ENCODE peak calls at places on chromosome 3, in five cellular contexts. D is mesendoderm, A is brain microvascular endothelial cell, J is upper lobe of right lung, X is dorsolateral prefrontal cortex. F is an unnamed sample.

GRCh38 chr3:53269888-53270880 is 14.4 kb upstream of the TKT start:
- DNase-seq in D (peak; percentile 100), A (peak; percentile 91), J (peak; percentile 92), X (peak; percentile 28), F (peak; percentile 82)

GRCh38 chr3:191331443-191331842 is 1.1 kb upstream of the UTS2B start:
- DNase-seq in D (no peak), A (no peak), J (no peak), X (no peak), F (no peak)

GRCh38 chr3:122945230-122945629 is 82.3 kb downstream of the SEMA5B start:
- DNase-seq in D (no peak), A (no peak), J (no peak), X (no peak), F (no peak)

GRCh38 chr3:189340680-189341460 is 169.1 kb downstream of the TPRG1 start:
- DNase-seq in D (peak; percentile 67), A (no peak), J (no peak), X (no peak), F (no peak)

GRCh38 chr3:81302045-81302444 is 459.4 kb downstream of the GBE1 start:
- DNase-seq in D (peak; percentile 42), A (peak; percentile 56), J (no peak), X (peak; percentile 16), F (peak; percentile 29)

GRCh38 chr3:152413244-152413643 is 144.5 kb downstream of the MBNL1 start:
- DNase-seq in D (no peak), A (peak; percentile 23), J (no peak), X (no peak), F (no peak)

GRCh38 chr3:126015075-126015474 is 46.1 kb downstream of the ROPN1B start:
- DNase-seq in D (no peak), A (no peak), J (peak; percentile 40), X (no peak), F (no peak)

GRCh38 chr3:126129408-126129891 is 45.5 kb upstream of the SLC41A3 start:
- DNase-seq in D (no peak), A (no peak), J (peak; percentile 82), X (no peak), F (no peak)

GRCh38 chr3:60363817-60364216 is 887.4 kb downstream of the FHIT start:
- DNase-seq in D (no peak), A (peak; percentile 60), J (no peak), X (no peak), F (no peak)

GRCh38 chr3:184345678-184346144 is 8.3 kb downstream of the FAM131A start:
- DNase-seq in D (peak; percentile 96), A (peak; percentile 53), J (peak; percentile 76), X (peak; percentile 90), F (no peak)

GRCh38 chr3:49906004-49906860 is 2.6 kb upstream of the MST1R start:
- DNase-seq in D (peak; percentile 68), A (peak; percentile 28), J (peak; percentile 81), X (peak; percentile 56), F (peak; percentile 44)

GRCh38 chr3:117105650-117106049 is 396.1 kb downstream of the TUSC7 start:
- DNase-seq in D (no peak), A (peak; percentile 53), J (no peak), X (no peak), F (no peak)

GRCh38 chr3:176992565-176992964 is 204.7 kb downstream of the TBL1XR1 start:
- DNase-seq in D (no peak), A (no peak), J (no peak), X (no peak), F (no peak)

GRCh38 chr3:27076815-27077630 is 292.2 kb downstream of the NEK10 start:
- DNase-seq in D (no peak), A (no peak), J (no peak), X (no peak), F (no peak)

GRCh38 chr3:132448211-132448961 is 31.1 kb downstream of the DNAJC13 start:
- DNase-seq in D (no peak), A (peak; percentile 68), J (no peak), X (peak; percentile 7), F (peak; percentile 41)

GRCh38 chr3:89098964-89099585 is 8.3 kb upstream of the EPHA3 start:
- DNase-seq in D (peak; percentile 76), A (peak; percentile 51), J (no peak), X (no peak), F (peak; percentile 69)

GRCh38 chr3:106337116-106337515 is 468.3 kb upstream of the CBLB start:
- DNase-seq in D (no peak), A (no peak), J (no peak), X (no peak), F (no peak)

GRCh38 chr3:25885544-25885943 is 95.7 kb downstream of the OXSM start:
- DNase-seq in D (peak; percentile 68), A (peak; percentile 31), J (no peak), X (no peak), F (no peak)

GRCh38 chr3:3636815-3637214 is 162.4 kb upstream of the LRRN1 start:
- DNase-seq in D (peak; percentile 63), A (no peak), J (no peak), X (no peak), F (no peak)

GRCh38 chr3:36372534-36372935 is 7.8 kb upstream of the STAC start:
- DNase-seq in D (no peak), A (peak; percentile 39), J (no peak), X (no peak), F (no peak)

DNA sequence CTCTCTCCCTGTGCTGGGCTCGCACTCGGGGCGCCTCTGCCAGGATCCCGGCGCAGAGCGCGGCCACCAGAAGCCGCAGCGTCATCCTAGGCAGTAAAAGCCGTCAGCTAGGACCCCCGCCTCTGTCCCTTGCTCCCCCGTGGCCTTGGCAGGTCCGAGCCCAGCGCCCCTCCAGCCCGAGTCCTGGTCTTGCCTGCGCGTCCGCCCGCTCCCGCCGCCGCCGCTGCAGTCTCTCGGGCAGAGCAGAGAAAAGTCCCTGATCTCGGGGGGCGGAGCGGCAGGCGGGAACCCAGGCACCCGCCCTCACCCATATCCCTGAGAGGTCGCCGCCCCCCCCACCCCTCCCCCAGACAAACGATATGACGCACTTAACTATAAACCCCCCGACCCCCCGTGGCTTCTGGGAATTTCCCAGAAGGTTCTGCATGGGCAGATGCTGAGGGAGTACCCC is at the start of gene COL7A1:
- DNase-seq in D (no peak), A (no peak), J (no peak), X (no peak), F (no peak)
- H3K4me3 ChIP-seq in D (no peak within 1 kb of the TSS), A (peak within 1 kb of the TSS; percentile 65), J (no peak within 1 kb of the TSS), X (peak within 1 kb of the TSS; percentile 59), F (no peak within 1 kb of the TSS)

GRCh38 chr3:32571192-32571485 is 481 bp upstream of the DYNC1LI1 start:
- DNase-seq in D (no peak), A (no peak), J (no peak), X (peak; percentile 91), F (no peak)

GRCh38 chr3:32568953-32569352 is 1.7 kb downstream of the DYNC1LI1 start:
- DNase-seq in D (no peak), A (no peak), J (no peak), X (no peak), F (no peak)

GRCh38 chr3:32564195-32564594 is 6.5 kb downstream of the DYNC1LI1 start:
- DNase-seq in D (no peak), A (no peak), J (no peak), X (no peak), F (no peak)

GRCh38 chr3:32570426-32571191 is at the start of gene DYNC1LI1:
- DNase-seq in D (peak; percentile 96), A (peak; percentile 92), J (peak; percentile 98), X (peak; percentile 96), F (peak; percentile 90)

DNA sequence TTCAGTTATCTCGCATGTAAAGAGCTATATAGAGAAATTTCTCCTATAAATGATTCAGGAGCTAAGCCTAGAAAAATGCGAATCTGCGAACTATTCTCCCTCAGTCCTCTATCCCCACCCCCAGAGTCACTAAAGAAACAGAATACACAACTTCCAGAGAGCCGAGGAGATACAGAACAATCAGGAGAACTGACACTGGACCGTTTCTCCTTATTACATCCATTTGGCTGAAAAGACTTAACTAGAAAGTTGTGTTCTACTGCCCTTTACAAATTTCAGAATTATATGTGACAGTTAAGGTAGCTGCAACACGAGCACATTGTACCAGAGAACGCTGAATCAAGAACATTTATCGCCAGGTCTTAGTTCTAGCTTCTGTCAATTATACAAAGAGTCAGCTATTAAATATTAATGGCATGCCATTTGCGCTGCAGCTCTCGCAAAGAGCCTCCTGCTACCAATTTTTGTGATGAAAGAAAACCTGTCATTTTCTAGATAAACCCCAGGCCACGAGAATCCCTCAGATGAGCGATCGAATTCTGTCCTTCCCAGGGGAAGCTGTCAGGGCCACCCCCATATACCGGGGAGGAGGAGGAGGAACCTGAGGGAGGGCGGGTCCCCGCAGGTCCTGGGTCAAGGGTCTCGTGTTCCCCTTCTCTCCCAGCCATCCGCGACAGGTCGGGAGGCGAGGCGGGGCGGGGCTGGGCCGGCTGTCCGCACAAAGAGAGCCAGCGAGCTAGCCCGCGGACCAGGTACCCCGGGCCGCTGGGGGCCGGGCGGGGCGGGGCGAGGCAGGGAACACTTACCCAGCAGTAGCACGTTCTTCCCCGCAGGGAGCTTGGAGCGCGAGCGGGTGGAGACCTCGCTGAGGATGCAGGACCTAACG is 875 bp downstream of the DYNC1LI1 start:
- DNase-seq in D (peak; percentile 92), A (peak; percentile 41), J (peak; percentile 89), X (peak; percentile 64), F (peak; percentile 55)
- H3K27ac ChIP-seq in D (peak overlapping the region; percentile 100), A (peak overlapping the region; percentile 89), J (peak overlapping the region; percentile 98), X (peak overlapping the region; percentile 93), F (peak overlapping the region; percentile 91)

GRCh38 chr3:127419140-127419539 is 131.3 kb upstream of the PRR20G start:
- DNase-seq in D (peak; percentile 42), A (no peak), J (no peak), X (no peak), F (no peak)

GRCh38 chr3:127418560-127419099 is 130.8 kb upstream of the PRR20G start:
- DNase-seq in D (no peak), A (no peak), J (no peak), X (no peak), F (no peak)

GRCh38 chr3:127420355-127420655 is 132.5 kb upstream of the PRR20G start:
- DNase-seq in D (no peak), A (no peak), J (no peak), X (no peak), F (no peak)

GRCh38 chr3:127420825-127421224 is 133.0 kb upstream of the PRR20G start:
- DNase-seq in D (peak; percentile 54), A (no peak), J (no peak), X (no peak), F (no peak)

GRCh38 chr3:127419641-127420354 is 132.0 kb upstream of the PRR20G start:
- DNase-seq in D (no peak), A (no peak), J (no peak), X (no peak), F (no peak)
- H3K27me3 ChIP-seq in D (no peaks in the 10 kb centered on the region), A (peaks cover 24% of the 10 kb centered on the region), J (peaks cover 15% of the 10 kb centered on the region), X (no peaks in the 10 kb centered on the region), F (peaks cover 22% of the 10 kb centered on the region)

GRCh38 chr3:56826831-56827722 is 25.3 kb upstream of the ARHGEF3 start:
- DNase-seq in D (no peak), A (no peak), J (no peak), X (no peak), F (no peak)
- H3K4me3 ChIP-seq in D (no peak overlapping the region), A (no peak overlapping the region), J (no peak overlapping the region), X (no peak overlapping the region), F (no peak overlapping the region)

GRCh38 chr3:183265157-183265642 is 12.1 kb downstream of the B3GNT5 start:
- DNase-seq in D (peak; percentile 81), A (peak; percentile 57), J (no peak), X (no peak), F (no peak)
- H3K27ac ChIP-seq in D (peak overlapping the region; percentile 10), A (peak overlapping the region; percentile 62), J (peak overlapping the region; percentile 1), X (no peak overlapping the region), F (peak overlapping the region; percentile 53)

DNA sequence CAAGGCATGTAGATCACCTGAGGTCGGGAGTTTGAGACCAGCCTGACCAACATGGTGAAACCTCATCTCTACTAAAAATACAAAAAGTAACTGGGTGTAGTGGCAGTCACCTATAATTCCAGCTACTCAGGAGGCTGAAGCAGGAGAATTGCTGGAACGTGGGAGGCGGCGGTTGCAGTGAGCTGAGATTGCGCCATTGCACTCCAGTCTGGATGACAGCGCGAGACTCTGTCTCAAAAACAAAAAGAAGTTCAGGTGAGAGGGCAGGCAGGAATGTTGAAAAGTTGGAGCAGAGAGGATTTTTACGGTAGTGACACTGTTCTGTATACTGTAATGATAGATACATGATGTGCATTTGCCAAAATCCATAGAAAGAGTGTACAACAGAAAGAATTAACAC is 31.7 kb downstream of the GXYLT2 start:
- DNase-seq in D (no peak), A (no peak), J (no peak), X (no peak), F (no peak)
- H3K27me3 ChIP-seq in D (no peaks in the 10 kb centered on the region), A (no peaks in the 10 kb centered on the region), J (no peaks in the 10 kb centered on the region), X (no peaks in the 10 kb centered on the region), F (no peaks in the 10 kb centered on the region)